ENCODE peak calls at places on chromosome 9, in four cellular contexts. One of them, this sample, is unnamed.

GRCh38 chr9:116596646-116597045 is 90.5 kb upstream of the TRIM32 start:
- DNase-seq in HCT116: no peak
- DNase-seq in GM23338: no peak
- DNase-seq in esophagus muscularis mucosa: no peak
- DNase-seq in this sample: no peak

GRCh38 chr9:121700831-121701419 is 49.5 kb downstream of the DAB2IP start:
- DNase-seq in esophagus muscularis mucosa: no peak
- DNase-seq in GM23338: no peak
- DNase-seq in HCT116: no peak
- DNase-seq in this sample: no peak

GRCh38 chr9:130541533-130541932 is 37.8 kb upstream of the FUBP3 start:
- DNase-seq in esophagus muscularis mucosa: no peak
- DNase-seq in HCT116: no peak
- DNase-seq in GM23338: no peak
- DNase-seq in this sample: no peak

GRCh38 chr9:112203536-112203935 is 28.4 kb upstream of the SUSD1 start:
- DNase-seq in GM23338: no peak
- DNase-seq in esophagus muscularis mucosa: no peak
- DNase-seq in HCT116: no peak
- DNase-seq in this sample: no peak

GRCh38 chr9:96201140-96201539 is 100.8 kb downstream of the HSD17B3 start:
- DNase-seq in HCT116: no peak
- DNase-seq in esophagus muscularis mucosa: no peak
- DNase-seq in GM23338: no peak
- DNase-seq in this sample: no peak

GRCh38 chr9:61673664-61674381 is 484.0 kb downstream of the SPATA31A7 start:
- DNase-seq in GM23338: no peak
- DNase-seq in HCT116: no peak
- DNase-seq in esophagus muscularis mucosa: peak; percentile 89
- DNase-seq in this sample: no peak

GRCh38 chr9:96686638-96687335 is 31.7 kb upstream of the PRXL2C start:
- DNase-seq in esophagus muscularis mucosa: peak; percentile 95
- DNase-seq in GM23338: peak; percentile 95
- DNase-seq in HCT116: no peak
- DNase-seq in this sample: no peak

GRCh38 chr9:70303268-70303667 is 44.5 kb downstream of the SMC5 start:
- DNase-seq in esophagus muscularis mucosa: no peak
- DNase-seq in HCT116: no peak
- DNase-seq in GM23338: no peak
- DNase-seq in this sample: no peak

GRCh38 chr9:17613723-17614122 is 34.9 kb downstream of the SH3GL2 start:
- DNase-seq in HCT116: no peak
- DNase-seq in esophagus muscularis mucosa: peak; percentile 14
- DNase-seq in GM23338: no peak
- DNase-seq in this sample: no peak

DNA sequence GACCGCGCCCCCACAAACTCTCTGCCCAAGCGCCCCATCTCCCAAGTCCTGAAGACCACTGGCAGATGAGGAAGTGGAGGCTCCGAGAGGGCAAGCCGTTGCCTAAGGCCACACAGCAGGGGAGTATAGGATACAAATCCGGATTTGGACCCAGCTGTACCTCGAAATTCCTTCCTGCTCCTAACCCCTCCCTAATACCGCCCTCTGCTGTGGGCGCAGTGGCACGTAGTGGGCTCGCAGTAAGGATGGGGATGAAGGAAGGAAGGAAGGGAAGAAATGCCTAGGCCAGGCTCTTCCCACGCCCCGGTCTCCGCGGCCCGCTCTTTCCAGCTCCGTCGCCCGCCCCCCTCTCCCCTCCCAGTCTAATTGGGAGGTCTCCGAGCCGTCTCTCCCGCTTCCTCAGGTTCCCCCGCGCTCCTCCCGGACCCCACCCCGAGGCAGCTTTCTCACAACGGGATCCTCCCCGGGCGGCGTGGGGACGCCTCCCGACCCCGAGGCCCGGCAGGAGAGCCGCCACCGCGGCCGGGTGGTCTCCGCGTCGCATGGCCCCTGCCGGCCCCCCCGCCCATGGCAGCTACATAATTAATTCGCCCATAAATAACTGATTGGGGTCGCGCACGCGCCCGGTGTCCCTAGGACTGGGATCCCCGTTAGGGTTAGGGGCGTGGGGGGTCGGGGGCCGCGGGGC is 138.9 kb downstream of the C9orf50 start:
- DNase-seq in esophagus muscularis mucosa: no peak
- DNase-seq in GM23338: peak; percentile 51
- DNase-seq in HCT116: no peak
- DNase-seq in this sample: no peak
- H3K4me3 ChIP-seq in esophagus muscularis mucosa: peak overlapping the region; percentile 61
- H3K4me3 ChIP-seq in GM23338: peak overlapping the region; percentile 69
- H3K4me3 ChIP-seq in HCT116: peak overlapping the region; percentile 38
- H3K4me3 ChIP-seq in this sample: peak overlapping the region; percentile 79

DNA sequence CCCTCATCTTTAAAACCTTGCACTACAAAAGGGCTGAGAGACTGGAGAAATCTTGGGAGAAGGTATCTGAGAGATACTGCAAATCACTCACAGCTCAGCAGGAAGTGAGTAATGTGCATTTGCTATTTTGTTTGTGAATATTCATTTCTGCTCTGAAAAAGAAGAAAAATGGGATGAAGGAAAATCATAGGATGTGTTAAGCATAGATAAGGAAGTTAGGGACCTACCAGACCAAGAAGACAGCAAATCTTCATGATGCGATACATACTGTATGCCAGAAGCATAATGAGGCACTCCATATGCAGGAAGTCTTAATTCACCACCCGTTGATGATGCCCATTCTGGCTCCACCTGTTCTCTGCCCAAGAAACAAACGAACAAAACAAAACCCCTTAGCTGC is 6.2 kb upstream of the DAPK1 start:
- DNase-seq in GM23338: no peak
- DNase-seq in esophagus muscularis mucosa: no peak
- DNase-seq in HCT116: no peak
- DNase-seq in this sample: no peak
- H3K27ac ChIP-seq in GM23338: no peak overlapping the region
- H3K27ac ChIP-seq in esophagus muscularis mucosa: no peak overlapping the region
- H3K27ac ChIP-seq in HCT116: no peak overlapping the region
- H3K27ac ChIP-seq in this sample: peak overlapping the region; percentile 69

DNA sequence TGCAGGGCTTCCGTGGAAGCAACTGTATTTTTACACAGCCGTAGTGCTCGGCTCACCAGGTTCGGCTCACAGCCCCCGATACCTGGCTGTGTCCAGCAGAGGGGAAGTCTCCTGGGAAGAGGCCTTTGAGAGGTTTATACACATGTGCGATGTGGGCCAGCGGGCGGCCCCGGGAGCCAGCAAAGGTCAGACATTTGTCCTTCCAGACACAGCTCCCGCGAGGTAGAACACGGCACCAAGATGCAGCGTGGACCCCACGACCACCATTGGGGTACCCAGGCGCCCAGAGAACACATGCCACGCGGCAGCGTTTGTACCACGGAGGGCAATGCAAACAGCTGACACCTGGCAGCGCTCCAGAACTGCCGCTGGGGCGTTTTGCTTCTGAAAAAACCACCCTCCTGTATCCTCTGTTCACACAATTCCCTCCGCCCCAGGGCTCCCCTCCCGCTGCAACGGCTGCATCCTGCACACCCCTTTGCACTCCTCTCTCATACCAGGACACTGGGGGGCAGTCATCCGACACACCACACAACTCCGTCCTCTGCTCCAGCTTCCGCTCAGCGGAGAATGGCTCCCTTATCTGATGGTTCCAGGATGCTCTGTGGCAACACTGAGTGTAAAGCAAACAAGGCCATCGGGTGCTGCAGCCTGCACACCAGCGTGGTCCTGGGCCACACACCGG is 235.3 kb downstream of the SYK start:
- DNase-seq in esophagus muscularis mucosa: peak; percentile 94
- DNase-seq in GM23338: peak; percentile 80
- DNase-seq in HCT116: peak; percentile 47
- DNase-seq in this sample: peak; percentile 37
- TF ChIP-seq POLR2AphosphoS5 in esophagus muscularis mucosa: peak; percentile 62
- TF ChIP-seq POLR2AphosphoS5 in GM23338: no peak
- TF ChIP-seq POLR2AphosphoS5 in HCT116: no peak
- TF ChIP-seq POLR2AphosphoS5 in this sample: no peak

DNA sequence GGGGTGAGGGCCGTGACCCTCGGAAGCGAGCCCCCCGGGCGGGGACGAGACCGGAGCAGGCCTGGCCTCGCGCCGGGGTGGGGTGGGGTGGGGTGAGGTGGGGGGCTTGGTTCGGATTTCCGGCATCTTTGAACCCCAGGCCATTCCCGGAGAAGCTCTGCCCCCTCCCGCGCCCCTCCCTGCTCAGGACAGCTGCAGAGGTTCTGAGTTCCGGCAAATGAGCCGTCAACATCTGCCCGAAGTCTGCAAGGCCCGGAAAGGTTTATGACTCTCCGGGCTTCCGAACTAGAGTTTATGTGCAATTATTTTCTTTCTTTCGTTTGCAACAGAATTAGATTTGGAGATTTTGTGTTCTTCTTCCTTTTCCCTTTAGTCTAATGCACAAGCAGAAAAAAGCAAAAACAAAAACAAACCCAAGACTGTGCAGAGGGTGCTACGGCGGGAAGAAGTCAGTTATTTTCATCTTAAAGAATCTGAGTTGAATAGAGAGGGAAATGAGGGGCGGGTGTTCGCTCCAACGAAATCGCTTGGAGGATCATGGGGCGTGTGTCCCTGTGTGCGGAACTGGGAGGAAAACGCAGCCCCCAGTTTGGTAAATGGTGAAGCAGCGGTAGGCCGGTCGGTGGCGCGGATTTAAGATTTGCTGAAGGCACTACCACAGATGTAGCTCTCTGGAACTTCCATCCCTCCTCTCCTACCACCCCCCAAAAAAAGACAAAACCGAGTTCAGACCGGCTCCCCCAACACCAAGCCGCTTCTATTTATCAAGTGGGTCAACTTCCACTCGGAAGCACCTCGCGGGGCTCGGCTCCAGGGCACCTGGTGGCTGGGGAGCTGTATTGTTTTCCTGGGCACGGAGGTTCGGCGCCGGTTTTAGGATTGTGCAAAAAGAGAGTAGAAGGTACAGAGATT is 4.8 kb downstream of the LHX2 start:
- DNase-seq in HCT116: no peak
- DNase-seq in esophagus muscularis mucosa: no peak
- DNase-seq in GM23338: no peak
- DNase-seq in this sample: no peak
- H3K4me3 ChIP-seq in HCT116: no peak overlapping the region
- H3K4me3 ChIP-seq in esophagus muscularis mucosa: peak overlapping the region; percentile 39
- H3K4me3 ChIP-seq in GM23338: peak overlapping the region; percentile 68
- H3K4me3 ChIP-seq in this sample: no peak overlapping the region

GRCh38 chr9:104895572-104895971 is 32.4 kb downstream of the ABCA1 start:
- DNase-seq in esophagus muscularis mucosa: no peak
- DNase-seq in HCT116: no peak
- DNase-seq in GM23338: no peak
- DNase-seq in this sample: no peak
- H3K27ac ChIP-seq in esophagus muscularis mucosa: no peak overlapping the region
- H3K27ac ChIP-seq in HCT116: no peak overlapping the region
- H3K27ac ChIP-seq in GM23338: no peak overlapping the region
- H3K27ac ChIP-seq in this sample: no peak overlapping the region

DNA sequence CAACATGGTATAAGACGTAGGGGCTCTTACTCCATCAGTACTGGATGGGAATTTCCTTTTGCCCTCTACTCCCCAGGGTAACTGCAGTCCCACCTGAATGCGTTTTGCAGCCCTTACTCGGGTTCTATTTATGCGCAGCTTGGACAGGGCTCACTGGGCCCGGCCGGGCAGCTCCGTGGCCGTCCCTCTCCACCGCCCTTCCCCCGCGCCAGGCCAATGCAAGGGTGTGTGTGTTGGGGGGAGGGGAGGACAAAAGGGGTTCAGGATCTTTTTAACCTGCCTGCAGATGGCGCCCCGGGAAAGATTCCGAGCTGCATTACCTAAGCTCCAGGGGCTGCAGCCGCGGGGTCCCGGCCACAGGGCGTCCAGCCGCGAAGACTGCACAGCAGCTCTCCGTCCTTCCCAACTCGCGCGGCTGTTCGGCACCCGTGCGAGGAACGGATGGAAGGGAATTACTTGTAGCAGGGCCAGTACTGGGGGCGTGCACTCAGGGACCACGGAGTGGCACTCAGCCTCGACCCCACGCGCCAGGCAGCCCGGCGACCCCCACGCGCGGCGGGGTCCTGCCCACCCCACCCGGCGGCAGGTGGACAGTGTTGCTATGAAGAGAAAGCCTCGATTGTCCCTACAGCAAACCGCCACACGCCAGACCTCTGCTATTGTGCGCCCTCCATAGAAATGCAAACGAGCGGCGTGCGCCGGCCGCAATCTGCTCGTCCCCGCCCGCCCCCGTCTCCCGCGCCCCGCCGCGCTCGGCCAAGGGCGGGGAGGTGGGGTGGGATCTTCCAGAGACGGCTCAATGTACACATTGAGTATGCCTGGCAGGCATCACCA is 966 bp upstream of the GADD45G start:
- DNase-seq in esophagus muscularis mucosa: no peak
- DNase-seq in GM23338: peak; percentile 98
- DNase-seq in HCT116: no peak
- DNase-seq in this sample: no peak
- TF ChIP-seq POLR2AphosphoS5 in esophagus muscularis mucosa: peak; percentile 41
- TF ChIP-seq POLR2AphosphoS5 in GM23338: no peak
- TF ChIP-seq POLR2AphosphoS5 in HCT116: no peak
- TF ChIP-seq POLR2AphosphoS5 in this sample: no peak

GRCh38 chr9:135480942-135481315 is 1.3 kb downstream of the PPP1R26 start:
- DNase-seq in GM23338: no peak
- DNase-seq in HCT116: no peak
- DNase-seq in esophagus muscularis mucosa: no peak
- DNase-seq in this sample: no peak

GRCh38 chr9:135478858-135479468 is 619 bp upstream of the PPP1R26 start:
- DNase-seq in HCT116: no peak
- DNase-seq in GM23338: peak; percentile 65
- DNase-seq in esophagus muscularis mucosa: no peak
- DNase-seq in this sample: no peak

GRCh38 chr9:135479469-135480052 is at the start of gene PPP1R26:
- DNase-seq in GM23338: peak; percentile 35
- DNase-seq in HCT116: no peak
- DNase-seq in esophagus muscularis mucosa: no peak
- DNase-seq in this sample: no peak

GRCh38 chr9:135482015-135482754 is 2.6 kb downstream of the PPP1R26 start:
- DNase-seq in HCT116: no peak
- DNase-seq in GM23338: no peak
- DNase-seq in esophagus muscularis mucosa: no peak
- DNase-seq in this sample: no peak

GRCh38 chr9:135480071-135480941 is 724 bp downstream of the PPP1R26 start:
- DNase-seq in HCT116: no peak
- DNase-seq in esophagus muscularis mucosa: no peak
- DNase-seq in GM23338: peak; percentile 71
- DNase-seq in this sample: no peak
- H3K4me3 ChIP-seq in HCT116: peak overlapping the region; percentile 86
- H3K4me3 ChIP-seq in esophagus muscularis mucosa: peak overlapping the region; percentile 82
- H3K4me3 ChIP-seq in GM23338: peak overlapping the region; percentile 86
- H3K4me3 ChIP-seq in this sample: peak overlapping the region; percentile 94

This sample was measured in SK-N-MC.